ENCODE peak calls at places on chromosome 3, in five cellular contexts. Q is fibroblast of lung, N is stomach, E is ovary, M is gastrocnemius medialis. I is an unnamed sample.

GRCh38 chr3:4320453-4320852 is 17.3 kb downstream of the SETMAR start:
- DNase-seq in Q (no peak), N (no peak), E (no peak), M (no peak), I (no peak)

GRCh38 chr3:10341901-10342398 is 21.0 kb upstream of the SEC13 start:
- DNase-seq in Q (no peak), N (no peak), E (no peak), M (no peak), I (no peak)

GRCh38 chr3:139534444-139534812 is 5.1 kb downstream of the RBP1 start:
- DNase-seq in Q (peak; percentile 95), N (peak; percentile 37), E (peak; percentile 49), M (no peak), I (peak; percentile 80)

GRCh38 chr3:63975705-63976104 is 47.6 kb downstream of the PSMD6 start:
- DNase-seq in Q (peak; percentile 60), N (no peak), E (peak; percentile 29), M (peak; percentile 81), I (peak; percentile 81)

GRCh38 chr3:112117826-112118571 is 15.0 kb downstream of the GCSAM start:
- DNase-seq in Q (no peak), N (no peak), E (no peak), M (no peak), I (no peak)

GRCh38 chr3:51942603-51943450 is 664 bp downstream of the PARP3 start:
- DNase-seq in Q (peak; percentile 48), N (peak; percentile 67), E (peak; percentile 52), M (peak; percentile 72), I (peak; percentile 81)

GRCh38 chr3:123884258-123884831 is at the start of gene MYLK:
- DNase-seq in Q (peak; percentile 98), N (peak; percentile 65), E (peak; percentile 25), M (peak; percentile 66), I (peak; percentile 88)

GRCh38 chr3:35448121-35448520 is 191.2 kb upstream of the ARPP21 start:
- DNase-seq in Q (no peak), N (no peak), E (no peak), M (no peak), I (no peak)

GRCh38 chr3:78791745-78792144 is 976.1 kb downstream of the ROBO1 start:
- DNase-seq in Q (no peak), N (no peak), E (no peak), M (no peak), I (no peak)

GRCh38 chr3:116444819-116445290 is 432 bp downstream of the LSAMP start:
- DNase-seq in Q (peak; percentile 33), N (no peak), E (peak; percentile 13), M (no peak), I (peak; percentile 71)

GRCh38 chr3:172515130-172515918 is 7.9 kb downstream of the TNFSF10 start:
- DNase-seq in Q (peak; percentile 33), N (no peak), E (no peak), M (no peak), I (no peak)
- H3K9me3 ChIP-seq in Q (no peaks in the 10 kb centered on the region), N (no peaks in the 10 kb centered on the region), E (no peaks in the 10 kb centered on the region), M (no peaks in the 10 kb centered on the region), I (no peaks in the 10 kb centered on the region)

GRCh38 chr3:127273196-127273595 is 14.7 kb downstream of the PRR20G start:
- DNase-seq in Q (no peak), N (no peak), E (no peak), M (no peak), I (no peak)

GRCh38 chr3:127275287-127275781 is 12.5 kb downstream of the PRR20G start:
- DNase-seq in Q (peak; percentile 62), N (no peak), E (no peak), M (no peak), I (no peak)

GRCh38 chr3:127276396-127276795 is 11.4 kb downstream of the PRR20G start:
- DNase-seq in Q (no peak), N (no peak), E (no peak), M (no peak), I (no peak)

GRCh38 chr3:127276995-127277394 is 10.9 kb downstream of the PRR20G start:
- DNase-seq in Q (no peak), N (no peak), E (no peak), M (no peak), I (no peak)

DNA sequence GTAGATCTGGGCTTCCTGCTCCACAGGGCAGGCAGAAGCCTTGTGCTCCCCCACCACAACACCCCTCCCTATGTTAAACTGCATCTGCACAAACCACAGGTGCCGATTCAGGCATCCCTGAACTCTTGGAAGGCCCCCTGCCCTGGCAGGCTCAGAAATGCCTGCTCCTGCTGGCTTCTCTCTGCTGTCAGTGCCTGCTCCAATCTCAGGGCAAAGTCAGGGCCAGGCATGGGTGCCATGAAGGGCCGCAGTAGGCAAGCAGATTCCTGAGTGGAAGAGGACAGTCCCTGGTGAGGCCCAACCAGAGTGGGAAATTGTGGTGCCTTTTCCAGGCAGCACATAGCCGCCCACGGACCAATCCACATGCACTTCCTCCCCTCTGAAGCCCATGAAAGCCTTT is 13.6 kb downstream of the PRR20G start:
- DNase-seq in Q (no peak), N (no peak), E (no peak), M (no peak), I (no peak)
- H3K9me3 ChIP-seq in Q (no peaks in the 10 kb centered on the region), N (peaks cover 11% of the 10 kb centered on the region), E (no peaks in the 10 kb centered on the region), M (no peaks in the 10 kb centered on the region), I (no peaks in the 10 kb centered on the region)

DNA sequence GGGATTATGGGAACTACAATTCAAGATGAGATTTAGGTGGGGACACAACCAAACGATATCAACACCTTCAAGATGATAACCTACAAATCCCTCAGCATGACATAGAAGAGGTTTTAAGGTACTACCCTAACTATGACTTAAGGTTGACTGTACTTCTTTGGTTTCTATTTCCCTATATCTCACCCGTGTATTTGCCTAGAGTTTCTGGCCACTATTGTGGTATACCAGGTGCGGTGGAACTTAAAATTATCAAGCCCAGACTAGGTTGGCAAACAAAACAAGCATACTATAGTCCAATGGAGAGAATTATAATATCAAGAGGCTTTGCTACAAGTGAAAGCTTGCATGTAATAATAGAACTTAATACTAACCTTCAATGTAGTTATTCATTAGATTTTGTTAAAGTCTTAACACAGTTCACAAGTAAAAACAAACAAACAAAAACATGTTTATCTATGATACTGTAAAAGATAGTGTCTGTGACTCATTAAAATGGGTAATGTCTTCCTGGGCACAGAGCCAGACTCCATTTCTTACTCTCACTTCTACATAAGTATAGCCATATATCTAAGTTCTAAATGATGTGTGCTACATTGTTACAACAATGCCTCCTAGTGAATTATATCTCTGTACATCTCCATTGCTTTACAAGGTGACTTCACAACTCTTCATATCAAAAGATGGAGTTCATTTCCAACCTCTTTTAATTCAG is 479.1 kb downstream of the ZBBX start:
- DNase-seq in Q (no peak), N (no peak), E (no peak), M (no peak), I (no peak)
- H3K9me3 ChIP-seq in Q (no peaks in the 10 kb centered on the region), N (no peaks in the 10 kb centered on the region), E (no peaks in the 10 kb centered on the region), M (no peaks in the 10 kb centered on the region), I (no peaks in the 10 kb centered on the region)

DNA sequence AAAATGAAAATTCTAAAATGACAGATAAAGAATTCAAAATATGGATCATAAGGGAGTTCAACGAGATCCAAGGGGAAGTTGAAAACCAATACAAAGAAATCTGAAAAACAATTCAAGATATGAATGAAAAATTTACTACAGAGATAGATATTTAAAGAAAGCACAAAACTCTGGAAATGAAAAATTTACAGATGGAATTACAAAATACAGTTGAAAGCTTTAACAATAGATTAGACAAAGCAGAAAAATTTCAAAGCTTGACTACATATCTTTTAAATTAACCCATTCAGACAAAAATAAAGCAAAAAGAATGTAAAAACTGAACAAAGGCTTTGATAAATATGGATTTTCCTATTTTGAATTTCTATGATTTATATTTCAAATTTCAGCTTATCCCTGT is 211.1 kb downstream of the SLC9A9 start:
- DNase-seq in Q (no peak), N (no peak), E (no peak), M (no peak), I (no peak)
- H3K9me3 ChIP-seq in Q (no peaks in the 10 kb centered on the region), N (peaks cover 21% of the 10 kb centered on the region), E (no peaks in the 10 kb centered on the region), M (no peaks in the 10 kb centered on the region), I (no peaks in the 10 kb centered on the region)

DNA sequence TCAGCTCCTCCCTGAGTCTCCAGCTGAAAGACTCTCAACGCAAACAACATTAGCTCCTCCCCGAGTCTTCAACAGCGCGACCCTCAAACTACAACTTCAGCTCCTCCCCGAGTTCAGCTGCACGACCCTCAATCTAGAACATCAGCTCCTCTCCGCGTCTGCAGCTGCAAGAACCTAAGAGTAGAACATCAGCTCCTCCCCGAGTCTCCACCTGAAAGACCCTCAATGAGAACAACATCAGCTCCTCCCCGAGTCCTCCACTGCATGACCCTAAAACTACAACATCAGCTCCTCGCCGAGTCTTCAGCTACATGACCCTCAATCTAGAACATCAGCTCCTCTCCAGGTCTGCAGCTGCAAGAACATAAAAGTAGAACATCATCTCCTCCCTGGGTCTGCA is 78.3 kb downstream of the TFRC start:
- DNase-seq in Q (no peak), N (no peak), E (no peak), M (no peak), I (peak; percentile 33)
- H3K9me3 ChIP-seq in Q (no peaks in the 10 kb centered on the region), N (no peaks in the 10 kb centered on the region), E (no peaks in the 10 kb centered on the region), M (no peaks in the 10 kb centered on the region), I (no peaks in the 10 kb centered on the region)